ENCODE peak calls at places on chromosomes 1 and 21, in five cellular contexts. U, X, A, Y and M are unnamed samples.

GRCh38 chr1:67883069-67883468 is 49.8 kb upstream of the GNG12 start:
- DNase-seq in A (no peak), Y (no peak), U (no peak), X (no peak), M (no peak)

GRCh38 chr1:25710583-25711347 is 89.2 kb upstream of the SELENON start:
- DNase-seq in U (no peak), X (no peak), A (no peak), Y (no peak), M (no peak)

GRCh38 chr1:208791458-208791857 is 547.3 kb upstream of the PLXNA2 start:
- DNase-seq in Y (no peak), A (no peak), X (no peak), U (no peak), M (no peak)

GRCh38 chr1:175192111-175192629 is 406 bp downstream of the KIAA0040 start:
- DNase-seq in Y (peak; percentile 69), X (peak; percentile 71), A (peak; percentile 41), U (peak; percentile 75), M (peak; percentile 71)

GRCh38 chr1:244356371-244356770 is 95.3 kb downstream of the ADSS2 start:
- DNase-seq in X (no peak), Y (no peak), A (no peak), U (no peak), M (no peak)

GRCh38 chr21:45522986-45523385 is 19.3 kb downstream of the SLC19A1 start:
- DNase-seq in X (no peak), U (no peak), A (no peak), Y (no peak), M (peak; percentile 6)

GRCh38 chr1:32337855-32338636 is 2.0 kb upstream of the MARCKSL1 start:
- DNase-seq in A (no peak), Y (peak; percentile 50), U (no peak), X (no peak), M (peak; percentile 76)

GRCh38 chr1:183609313-183609712 is 19.1 kb upstream of the NCF2 start:
- DNase-seq in Y (no peak), X (peak; percentile 65), U (no peak), A (no peak), M (peak; percentile 48)

GRCh38 chr1:39628807-39629347 is 10.6 kb downstream of the HEYL start:
- DNase-seq in Y (no peak), U (no peak), X (no peak), A (no peak), M (no peak)

GRCh38 chr1:61056674-61057439 is 25.5 kb upstream of the NFIA start:
- DNase-seq in Y (no peak), A (peak; percentile 42), U (peak; percentile 74), X (peak; percentile 54), M (peak; percentile 74)

GRCh38 chr1:158793604-158794003 is 12.6 kb upstream of the OR6N2 start:
- DNase-seq in U (no peak), X (no peak), Y (peak; percentile 47), A (peak; percentile 57), M (no peak)

GRCh38 chr1:151326619-151327222 is 495 bp downstream of the PI4KB start:
- DNase-seq in X (peak; percentile 61), Y (no peak), A (peak; percentile 70), U (peak; percentile 45), M (peak; percentile 60)

GRCh38 chr1:50526431-50526830 is 103.2 kb upstream of the DMRTA2 start:
- DNase-seq in X (no peak), Y (no peak), U (no peak), A (no peak), M (no peak)

GRCh38 chr1:33147997-33148314 is 33.9 kb downstream of the TRIM62 start:
- DNase-seq in Y (peak; percentile 88), A (no peak), U (no peak), X (no peak), M (no peak)

GRCh38 chr1:232445361-232446106 is 184.4 kb downstream of the SIPA1L2 start:
- DNase-seq in U (no peak), X (no peak), Y (peak; percentile 30), A (no peak), M (no peak)

GRCh38 chr1:154860154-154860870 is 9.8 kb downstream of the KCNN3 start:
- DNase-seq in A (no peak), X (no peak), Y (no peak), U (no peak), M (no peak)

GRCh38 chr1:154857022-154857421 is 13.1 kb downstream of the KCNN3 start:
- DNase-seq in Y (no peak), X (no peak), A (no peak), U (no peak), M (no peak)

GRCh38 chr1:154859786-154860153 is 10.3 kb downstream of the KCNN3 start:
- DNase-seq in A (no peak), X (no peak), Y (no peak), U (no peak), M (no peak)

GRCh38 chr1:154857441-154858215 is 12.5 kb downstream of the KCNN3 start:
- DNase-seq in Y (no peak), U (no peak), A (no peak), X (no peak), M (no peak)

GRCh38 chr1:154859151-154859785 is 10.8 kb downstream of the KCNN3 start:
- DNase-seq in A (no peak), Y (no peak), U (no peak), X (no peak), M (no peak)
- H3K4me3 ChIP-seq in A (no peak overlapping the region), Y (no peak overlapping the region), U (no peak overlapping the region), X (no peak overlapping the region), M (no peak overlapping the region)

DNA sequence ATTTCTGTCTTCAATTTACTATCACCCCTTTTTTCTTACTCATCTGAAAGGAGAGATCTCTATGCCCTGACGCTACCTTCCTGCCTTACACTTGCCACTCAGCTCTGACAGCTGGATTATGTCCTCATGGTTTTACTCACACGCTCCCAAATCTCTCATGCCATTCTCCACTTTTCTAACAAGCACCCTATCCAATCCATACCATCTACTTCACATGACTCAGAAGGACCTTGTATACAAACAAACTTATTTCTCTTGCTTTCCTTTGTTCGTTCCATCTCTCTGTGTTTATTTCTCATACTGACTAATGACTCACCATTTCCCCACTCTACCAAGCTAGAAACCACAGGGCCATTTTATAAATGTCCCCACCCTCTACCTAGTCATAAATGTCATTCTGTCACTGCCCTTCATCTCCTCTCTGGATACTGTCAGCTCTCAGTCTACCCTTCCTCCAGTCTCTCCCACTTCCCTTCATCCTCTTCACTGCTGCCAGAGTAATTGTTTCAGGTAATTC is 87.3 kb downstream of the USP24 start:
- DNase-seq in Y (no peak), U (no peak), X (no peak), A (peak; percentile 61), M (no peak)
- H3K36me3 ChIP-seq in Y (peaks cover 17% of the 10 kb centered on the region), U (peaks cover 7% of the 10 kb centered on the region), X (no peaks in the 10 kb centered on the region), A (peaks cover 92% of the 10 kb centered on the region), M (peaks cover 21% of the 10 kb centered on the region)

DNA sequence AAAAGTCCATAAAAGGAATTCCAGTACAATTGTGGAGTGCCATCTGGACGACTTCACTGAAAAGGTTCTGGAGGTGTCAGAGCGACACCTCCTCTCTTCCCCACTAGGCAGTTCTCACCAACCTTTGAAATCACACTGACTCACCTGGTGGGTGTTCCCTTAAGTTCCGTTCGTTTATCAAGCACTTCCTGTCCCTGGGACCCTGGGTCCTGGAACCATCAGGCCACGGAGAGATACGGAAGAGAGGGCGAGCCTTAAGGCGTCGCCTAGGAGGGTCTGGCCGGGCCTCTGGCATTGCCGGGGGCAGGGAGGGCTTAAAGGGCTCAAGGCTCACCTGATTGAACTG is 318 bp downstream of the SPAG17 start:
- DNase-seq in X (no peak), Y (peak; percentile 20), A (no peak), U (no peak), M (no peak)
- H3K4me3 ChIP-seq in X (peak overlapping the region; percentile 12), Y (peak overlapping the region; percentile 66), A (no peak overlapping the region), U (peak overlapping the region; percentile 45), M (no peak overlapping the region)

GRCh38 chr1:156248323-156248683 is 447 bp upstream of the PAQR6 start:
- DNase-seq in Y (peak; percentile 65), U (no peak), A (no peak), X (no peak), M (no peak)

GRCh38 chr1:156246762-156247459 is 945 bp downstream of the PAQR6 start:
- DNase-seq in X (no peak), Y (peak; percentile 73), A (no peak), U (no peak), M (no peak)

GRCh38 chr1:156249593-156249992 is 1.7 kb upstream of the PAQR6 start:
- DNase-seq in Y (no peak), U (no peak), X (no peak), A (no peak), M (no peak)

GRCh38 chr1:156246241-156246761 is 1.6 kb downstream of the PAQR6 start:
- DNase-seq in X (no peak), U (no peak), A (no peak), Y (peak; percentile 72), M (no peak)

DNA sequence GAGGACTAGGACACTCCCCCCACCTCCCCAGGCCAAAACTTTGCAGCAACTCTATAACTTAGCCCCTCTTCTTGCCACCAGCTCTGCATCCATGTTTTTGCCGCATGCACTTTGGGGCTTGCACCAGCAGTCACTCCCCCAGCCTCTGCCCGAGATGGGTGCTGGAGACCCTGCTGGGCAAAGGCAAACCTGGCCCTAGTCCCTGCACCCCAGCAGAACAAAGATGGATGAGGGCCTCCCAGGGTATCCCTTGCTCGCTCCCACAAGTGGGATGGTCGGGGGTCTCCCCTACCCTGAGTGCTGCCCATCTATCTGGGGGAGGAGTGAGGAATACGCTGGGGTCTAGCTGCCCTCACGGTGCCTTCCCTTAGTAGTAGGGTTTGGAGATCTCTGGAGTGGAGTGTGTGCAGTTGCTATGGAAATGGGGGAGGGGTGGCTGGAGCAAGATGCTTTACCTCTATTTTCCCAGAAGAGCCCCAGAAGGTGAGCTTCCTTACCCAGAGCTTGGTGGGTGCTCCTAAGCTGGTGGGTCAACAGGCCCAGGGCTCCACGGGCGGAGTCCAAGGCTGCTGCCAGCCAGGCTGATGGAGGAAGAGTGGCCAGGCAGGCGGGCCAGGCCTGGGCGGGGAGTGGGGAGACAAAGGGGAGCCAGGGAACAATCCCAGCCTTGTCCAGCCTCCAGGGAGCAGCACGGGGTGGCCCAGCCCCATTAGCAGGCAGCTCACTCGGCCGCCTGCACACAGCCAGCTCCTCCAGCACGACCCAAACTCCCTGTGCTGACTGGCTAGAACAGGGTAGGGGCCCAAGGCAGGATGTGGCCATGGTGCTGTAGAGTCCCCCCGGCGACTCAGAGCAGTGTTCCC is at the start of gene PAQR6:
- DNase-seq in A (no peak), U (no peak), X (no peak), Y (peak; percentile 82), M (no peak)
- H3K36me3 ChIP-seq in A (peaks cover 25% of the 10 kb centered on the region), U (peaks cover 11% of the 10 kb centered on the region), X (no peaks in the 10 kb centered on the region), Y (peaks cover 23% of the 10 kb centered on the region), M (no peaks in the 10 kb centered on the region)